ENCODE peak calls at places on chromosome 9, in four cellular contexts. D, F, O and C are unnamed samples.

GRCh38 chr9:26133537-26133936 is 455.3 kb upstream of the TUSC1 start:
- DNase-seq in D (no peak), F (no peak), O (no peak), C (no peak)

GRCh38 chr9:137411670-137412380 is 11.1 kb downstream of the EXD3 start:
- DNase-seq in D (peak), F (peak), O (peak), C (no peak)

GRCh38 chr9:114059047-114059803 is 18.9 kb downstream of the AMBP start:
- DNase-seq in D (peak), F (no peak), O (no peak), C (no peak)

GRCh38 chr9:92564479-92564878 is 28.7 kb upstream of the ECM2 start:
- DNase-seq in D (no peak), F (no peak), O (no peak), C (no peak)

GRCh38 chr9:97531750-97532383 is 30.4 kb downstream of the TMOD1 start:
- DNase-seq in D (no peak), F (no peak), O (no peak), C (no peak)

GRCh38 chr9:136734837-136735496 is 7.8 kb downstream of the LCN10 start:
- DNase-seq in D (no peak), F (no peak), O (no peak), C (no peak)

GRCh38 chr9:91483189-91483691 is 59.6 kb upstream of the NFIL3 start:
- DNase-seq in D (peak), F (no peak), O (no peak), C (peak)

GRCh38 chr9:127368852-127369402 is 28.0 kb upstream of the SLC2A8 start:
- DNase-seq in D (no peak), F (no peak), O (no peak), C (no peak)

GRCh38 chr9:78940121-78940855 is 631.5 kb upstream of the TLE4 start:
- DNase-seq in D (peak), F (no peak), O (no peak), C (no peak)

GRCh38 chr9:5767968-5768932 is 64.7 kb downstream of the ERMP1 start:
- DNase-seq in D (no peak), F (no peak), O (no peak), C (no peak)

GRCh38 chr9:107875571-107875980 is 386.0 kb upstream of the KLF4 start:
- DNase-seq in D (no peak), F (no peak), O (no peak), C (no peak)

GRCh38 chr9:73230257-73230656 is 78.6 kb downstream of the ANXA1 start:
- DNase-seq in D (no peak), F (no peak), O (no peak), C (no peak)

GRCh38 chr9:136544549-136545064 is 1.2 kb downstream of the NOTCH1 start:
- DNase-seq in D (peak), F (peak), O (no peak), C (no peak)

GRCh38 chr9:133421615-133422542 is at the start of gene ADAMTS13:
- DNase-seq in D (peak), F (peak), O (peak), C (no peak)

GRCh38 chr9:126564128-126564527 is 49.6 kb upstream of the LMX1B start:
- DNase-seq in D (no peak), F (no peak), O (peak), C (no peak)

GRCh38 chr9:115653231-115653630 is 500.4 kb upstream of the PAPPA start:
- DNase-seq in D (peak), F (no peak), O (no peak), C (no peak)